ENCODE peak calls at places on chromosome 7, in five cellular contexts. One of them, this sample, is unnamed.

GRCh38 chr7:159116581-159117339 is 27.9 kb downstream of the VIPR2 start:
- DNase-seq in kidney: peak; percentile 35
- DNase-seq in HCT116: no peak
- DNase-seq in dorsolateral prefrontal cortex: no peak
- DNase-seq in CD8-positive, alpha-beta memory T cell: no peak
- DNase-seq in this sample: peak; percentile 72

GRCh38 chr7:44116087-44116788 is 7.1 kb downstream of the POLD2 start:
- DNase-seq in kidney: peak; percentile 60
- DNase-seq in dorsolateral prefrontal cortex: no peak
- DNase-seq in CD8-positive, alpha-beta memory T cell: no peak
- DNase-seq in HCT116: no peak
- DNase-seq in this sample: peak; percentile 49

GRCh38 chr7:132972745-132973144 is 109.1 kb downstream of the CHCHD3 start:
- DNase-seq in dorsolateral prefrontal cortex: no peak
- DNase-seq in HCT116: no peak
- DNase-seq in CD8-positive, alpha-beta memory T cell: no peak
- DNase-seq in kidney: no peak
- DNase-seq in this sample: no peak

GRCh38 chr7:34069676-34070075 is 164.3 kb downstream of the BMPER start:
- DNase-seq in HCT116: no peak
- DNase-seq in CD8-positive, alpha-beta memory T cell: no peak
- DNase-seq in dorsolateral prefrontal cortex: no peak
- DNase-seq in kidney: no peak
- DNase-seq in this sample: no peak

GRCh38 chr7:108660465-108660864 is 90.8 kb downstream of the DNAJB9 start:
- DNase-seq in HCT116: peak; percentile 21
- DNase-seq in kidney: no peak
- DNase-seq in dorsolateral prefrontal cortex: no peak
- DNase-seq in CD8-positive, alpha-beta memory T cell: no peak
- DNase-seq in this sample: no peak

GRCh38 chr7:12768948-12769347 is 81.5 kb downstream of the ARL4A start:
- DNase-seq in HCT116: no peak
- DNase-seq in kidney: no peak
- DNase-seq in CD8-positive, alpha-beta memory T cell: no peak
- DNase-seq in dorsolateral prefrontal cortex: no peak
- DNase-seq in this sample: no peak

GRCh38 chr7:129702316-129702715 is 90.8 kb downstream of the NRF1 start:
- DNase-seq in HCT116: no peak
- DNase-seq in kidney: no peak
- DNase-seq in dorsolateral prefrontal cortex: no peak
- DNase-seq in CD8-positive, alpha-beta memory T cell: no peak
- DNase-seq in this sample: no peak

GRCh38 chr7:127897704-127898454 is 133.4 kb downstream of the LRRC4 start:
- DNase-seq in HCT116: no peak
- DNase-seq in kidney: no peak
- DNase-seq in CD8-positive, alpha-beta memory T cell: no peak
- DNase-seq in dorsolateral prefrontal cortex: no peak
- DNase-seq in this sample: no peak

GRCh38 chr7:131747625-131748024 is 191.2 kb upstream of the PODXL start:
- DNase-seq in CD8-positive, alpha-beta memory T cell: no peak
- DNase-seq in kidney: no peak
- DNase-seq in dorsolateral prefrontal cortex: no peak
- DNase-seq in HCT116: no peak
- DNase-seq in this sample: no peak

GRCh38 chr7:49980414-49980813 is 112.6 kb downstream of the ZPBP start:
- DNase-seq in kidney: no peak
- DNase-seq in dorsolateral prefrontal cortex: no peak
- DNase-seq in HCT116: no peak
- DNase-seq in CD8-positive, alpha-beta memory T cell: no peak
- DNase-seq in this sample: no peak

GRCh38 chr7:130421685-130422084 is 19.1 kb downstream of the CEP41 start:
- DNase-seq in CD8-positive, alpha-beta memory T cell: no peak
- DNase-seq in HCT116: no peak
- DNase-seq in dorsolateral prefrontal cortex: no peak
- DNase-seq in kidney: no peak
- DNase-seq in this sample: no peak

GRCh38 chr7:79091661-79092060 is 361.8 kb downstream of the MAGI2 start:
- DNase-seq in dorsolateral prefrontal cortex: peak; percentile 12
- DNase-seq in CD8-positive, alpha-beta memory T cell: no peak
- DNase-seq in kidney: no peak
- DNase-seq in HCT116: no peak
- DNase-seq in this sample: no peak

GRCh38 chr7:39526676-39527075 is 39.5 kb upstream of the YAE1 start:
- DNase-seq in dorsolateral prefrontal cortex: no peak
- DNase-seq in CD8-positive, alpha-beta memory T cell: no peak
- DNase-seq in kidney: no peak
- DNase-seq in HCT116: no peak
- DNase-seq in this sample: no peak

GRCh38 chr7:155844019-155844453 is 31.8 kb upstream of the SHH start:
- DNase-seq in dorsolateral prefrontal cortex: no peak
- DNase-seq in CD8-positive, alpha-beta memory T cell: no peak
- DNase-seq in HCT116: no peak
- DNase-seq in kidney: peak; percentile 95
- DNase-seq in this sample: no peak

GRCh38 chr7:70734436-70734835 is 397.5 kb upstream of the GALNT17 start:
- DNase-seq in CD8-positive, alpha-beta memory T cell: no peak
- DNase-seq in dorsolateral prefrontal cortex: no peak
- DNase-seq in HCT116: no peak
- DNase-seq in kidney: no peak
- DNase-seq in this sample: no peak

GRCh38 chr7:17697128-17697881 is 243.0 kb downstream of the SNX13 start:
- DNase-seq in CD8-positive, alpha-beta memory T cell: no peak
- DNase-seq in kidney: no peak
- DNase-seq in dorsolateral prefrontal cortex: no peak
- DNase-seq in HCT116: no peak
- DNase-seq in this sample: no peak

GRCh38 chr7:37683263-37684120 is at the start of gene GPR141:
- DNase-seq in dorsolateral prefrontal cortex: no peak
- DNase-seq in CD8-positive, alpha-beta memory T cell: no peak
- DNase-seq in kidney: no peak
- DNase-seq in HCT116: no peak
- DNase-seq in this sample: no peak

GRCh38 chr7:150586068-150586777 is 19.0 kb downstream of the GIMAP4 start:
- DNase-seq in kidney: no peak
- DNase-seq in HCT116: no peak
- DNase-seq in CD8-positive, alpha-beta memory T cell: no peak
- DNase-seq in dorsolateral prefrontal cortex: no peak
- DNase-seq in this sample: no peak

GRCh38 chr7:64878684-64879083 is 24.4 kb upstream of the ZNF273 start:
- DNase-seq in CD8-positive, alpha-beta memory T cell: no peak
- DNase-seq in kidney: no peak
- DNase-seq in dorsolateral prefrontal cortex: no peak
- DNase-seq in HCT116: no peak
- DNase-seq in this sample: no peak

GRCh38 chr7:5766321-5766761 is 15.1 kb downstream of the RNF216 start:
- DNase-seq in CD8-positive, alpha-beta memory T cell: no peak
- DNase-seq in kidney: no peak
- DNase-seq in dorsolateral prefrontal cortex: no peak
- DNase-seq in HCT116: no peak
- DNase-seq in this sample: no peak

GRCh38 chr7:124784879-124785818 is 19.6 kb upstream of the GPR37 start:
- DNase-seq in HCT116: peak; percentile 47
- DNase-seq in dorsolateral prefrontal cortex: peak; percentile 48
- DNase-seq in CD8-positive, alpha-beta memory T cell: no peak
- DNase-seq in kidney: no peak
- DNase-seq in this sample: no peak

GRCh38 chr7:49324707-49325106 is 400.4 kb downstream of the CDC14C start:
- DNase-seq in dorsolateral prefrontal cortex: no peak
- DNase-seq in CD8-positive, alpha-beta memory T cell: no peak
- DNase-seq in HCT116: no peak
- DNase-seq in kidney: no peak
- DNase-seq in this sample: no peak

GRCh38 chr7:88700725-88701124 is 58.8 kb upstream of the ZNF804B start:
- DNase-seq in kidney: no peak
- DNase-seq in dorsolateral prefrontal cortex: no peak
- DNase-seq in CD8-positive, alpha-beta memory T cell: no peak
- DNase-seq in HCT116: no peak
- DNase-seq in this sample: no peak

GRCh38 chr7:42877852-42878251 is 34.0 kb downstream of the C7orf25 start:
- DNase-seq in HCT116: no peak
- DNase-seq in CD8-positive, alpha-beta memory T cell: no peak
- DNase-seq in dorsolateral prefrontal cortex: no peak
- DNase-seq in kidney: no peak
- DNase-seq in this sample: no peak

GRCh38 chr7:80699656-80700318 is 61.3 kb downstream of the CD36 start:
- DNase-seq in kidney: no peak
- DNase-seq in CD8-positive, alpha-beta memory T cell: no peak
- DNase-seq in dorsolateral prefrontal cortex: no peak
- DNase-seq in HCT116: no peak
- DNase-seq in this sample: no peak

GRCh38 chr7:149414745-149415390 is 46.0 kb downstream of the ZNF777 start:
- DNase-seq in kidney: peak; percentile 82
- DNase-seq in dorsolateral prefrontal cortex: peak; percentile 86
- DNase-seq in HCT116: no peak
- DNase-seq in CD8-positive, alpha-beta memory T cell: peak; percentile 13
- DNase-seq in this sample: no peak

GRCh38 chr7:20085086-20085485 is 132.1 kb downstream of the MACC1 start:
- DNase-seq in kidney: no peak
- DNase-seq in CD8-positive, alpha-beta memory T cell: no peak
- DNase-seq in HCT116: no peak
- DNase-seq in dorsolateral prefrontal cortex: no peak
- DNase-seq in this sample: no peak
- H3K27ac ChIP-seq in kidney: no peak overlapping the region
- H3K27ac ChIP-seq in CD8-positive, alpha-beta memory T cell: no peak overlapping the region
- H3K27ac ChIP-seq in HCT116: no peak overlapping the region
- H3K27ac ChIP-seq in dorsolateral prefrontal cortex: no peak overlapping the region
- H3K27ac ChIP-seq in this sample: no peak overlapping the region

GRCh38 chr7:142380064-142380463 is 122.2 kb upstream of the PRSS58 start:
- DNase-seq in CD8-positive, alpha-beta memory T cell: no peak
- DNase-seq in dorsolateral prefrontal cortex: no peak
- DNase-seq in kidney: no peak
- DNase-seq in HCT116: no peak
- DNase-seq in this sample: no peak

GRCh38 chr7:142383826-142384507 is 126.1 kb upstream of the PRSS58 start:
- DNase-seq in dorsolateral prefrontal cortex: no peak
- DNase-seq in kidney: no peak
- DNase-seq in CD8-positive, alpha-beta memory T cell: no peak
- DNase-seq in HCT116: no peak
- DNase-seq in this sample: no peak

GRCh38 chr7:142385528-142386340 is 127.9 kb upstream of the PRSS58 start:
- DNase-seq in CD8-positive, alpha-beta memory T cell: no peak
- DNase-seq in dorsolateral prefrontal cortex: no peak
- DNase-seq in HCT116: peak; percentile 72
- DNase-seq in kidney: peak; percentile 76
- DNase-seq in this sample: no peak

GRCh38 chr7:142381727-142382409 is 124.0 kb upstream of the PRSS58 start:
- DNase-seq in HCT116: no peak
- DNase-seq in dorsolateral prefrontal cortex: no peak
- DNase-seq in CD8-positive, alpha-beta memory T cell: no peak
- DNase-seq in kidney: peak; percentile 46
- DNase-seq in this sample: no peak

GRCh38 chr7:142384508-142384922 is 126.7 kb upstream of the PRSS58 start:
- DNase-seq in dorsolateral prefrontal cortex: no peak
- DNase-seq in kidney: no peak
- DNase-seq in CD8-positive, alpha-beta memory T cell: no peak
- DNase-seq in HCT116: no peak
- DNase-seq in this sample: no peak
- H3K27ac ChIP-seq in dorsolateral prefrontal cortex: no peak overlapping the region
- H3K27ac ChIP-seq in kidney: no peak overlapping the region
- H3K27ac ChIP-seq in CD8-positive, alpha-beta memory T cell: no peak overlapping the region
- H3K27ac ChIP-seq in HCT116: no peak overlapping the region
- H3K27ac ChIP-seq in this sample: no peak overlapping the region

DNA sequence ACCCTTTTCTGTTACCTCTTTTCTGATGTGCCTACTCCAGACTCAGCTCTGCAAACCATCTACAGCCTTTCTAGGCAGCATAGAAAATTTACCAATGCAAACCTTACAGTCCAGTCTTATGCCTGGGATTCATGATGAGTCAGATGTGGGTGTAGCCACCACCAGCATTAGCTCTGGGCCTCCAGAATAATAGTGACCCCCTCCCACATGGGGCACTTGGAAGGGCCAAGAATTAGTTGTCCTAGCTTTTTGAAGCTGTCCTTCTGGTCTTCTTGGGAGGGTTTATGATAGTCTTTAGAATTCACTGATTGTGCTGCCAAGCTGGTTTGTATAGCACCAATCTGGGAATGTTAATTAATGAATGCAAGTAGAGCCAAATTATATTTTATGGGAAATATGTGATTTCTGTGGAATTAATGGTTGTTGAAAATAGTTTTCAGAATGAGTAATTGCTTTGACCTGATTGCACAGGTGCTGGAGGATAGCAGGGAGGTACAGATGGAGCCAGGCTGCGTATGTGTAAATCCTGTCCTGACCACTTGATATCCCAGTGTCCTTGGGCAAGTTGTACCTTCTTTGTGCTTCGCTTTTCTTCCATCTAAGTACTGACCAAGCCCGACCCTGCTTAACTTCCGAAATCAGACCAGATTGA is 94.8 kb downstream of the CPED1 start:
- DNase-seq in dorsolateral prefrontal cortex: no peak
- DNase-seq in kidney: no peak
- DNase-seq in HCT116: no peak
- DNase-seq in CD8-positive, alpha-beta memory T cell: no peak
- DNase-seq in this sample: no peak
- H3K27ac ChIP-seq in dorsolateral prefrontal cortex: no peak overlapping the region
- H3K27ac ChIP-seq in kidney: no peak overlapping the region
- H3K27ac ChIP-seq in HCT116: no peak overlapping the region
- H3K27ac ChIP-seq in CD8-positive, alpha-beta memory T cell: no peak overlapping the region
- H3K27ac ChIP-seq in this sample: no peak overlapping the region

DNA sequence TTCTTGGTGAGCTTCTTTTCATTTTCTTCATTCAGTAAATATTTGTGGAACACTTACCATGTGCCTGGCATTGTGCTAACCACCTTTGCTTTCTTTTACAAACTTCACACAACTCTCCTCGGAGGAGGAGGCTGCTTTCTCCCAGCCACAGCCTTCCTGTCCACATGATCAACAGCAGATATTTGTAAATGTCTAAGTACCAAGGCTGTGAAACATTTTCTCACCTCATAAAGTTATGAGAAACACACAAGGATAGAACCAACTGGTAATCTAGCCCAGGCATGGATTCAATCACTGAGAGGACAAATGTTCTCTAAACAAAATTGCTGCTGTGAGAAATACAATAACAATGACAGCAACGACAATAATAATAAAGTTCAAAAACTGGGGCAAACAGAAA is 3.9 kb downstream of the CTTNBP2 start:
- DNase-seq in HCT116: no peak
- DNase-seq in CD8-positive, alpha-beta memory T cell: no peak
- DNase-seq in dorsolateral prefrontal cortex: no peak
- DNase-seq in kidney: no peak
- DNase-seq in this sample: no peak
- H3K27ac ChIP-seq in HCT116: no peak overlapping the region
- H3K27ac ChIP-seq in CD8-positive, alpha-beta memory T cell: no peak overlapping the region
- H3K27ac ChIP-seq in dorsolateral prefrontal cortex: no peak overlapping the region
- H3K27ac ChIP-seq in kidney: no peak overlapping the region
- H3K27ac ChIP-seq in this sample: no peak overlapping the region

DNA sequence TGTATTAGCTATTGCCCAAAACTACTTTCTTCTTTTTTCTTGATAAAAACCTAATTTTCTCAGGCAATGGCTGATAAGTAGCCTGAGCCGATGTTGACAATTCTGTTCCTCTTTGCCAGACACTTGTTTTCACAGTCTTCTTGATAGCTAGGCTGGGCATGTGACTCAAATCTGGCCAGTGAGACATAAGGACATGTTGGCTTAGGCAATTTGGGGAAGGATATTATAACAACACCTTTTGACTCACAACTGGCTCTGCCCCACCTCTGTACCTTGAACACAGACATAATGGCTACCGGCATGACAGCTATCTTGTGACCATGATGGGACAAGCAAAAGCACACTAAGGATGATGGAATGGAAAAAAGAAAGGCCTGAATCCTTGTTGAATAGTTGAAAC is 72.9 kb upstream of the GPR22 start:
- DNase-seq in CD8-positive, alpha-beta memory T cell: no peak
- DNase-seq in HCT116: no peak
- DNase-seq in dorsolateral prefrontal cortex: no peak
- DNase-seq in kidney: no peak
- DNase-seq in this sample: no peak
- H3K27ac ChIP-seq in CD8-positive, alpha-beta memory T cell: no peak overlapping the region
- H3K27ac ChIP-seq in HCT116: no peak overlapping the region
- H3K27ac ChIP-seq in dorsolateral prefrontal cortex: no peak overlapping the region
- H3K27ac ChIP-seq in kidney: no peak overlapping the region
- H3K27ac ChIP-seq in this sample: no peak overlapping the region